ENCODE peak calls at places on chromosomes 3 and 15, in seven cellular contexts. Q is endothelial cell; E is heart left ventricle; G is activated CD8-positive, alpha-beta T cell treated with anti-CD3 and anti-CD28 coated beads for 36 hours; W is AG04450; B is nephron progenitor cell; S is lower lobe of right lung. R is an unnamed sample.

GRCh38 chr15:32030795-32031194 is 480 bp downstream of the CHRNA7 start:
- DNase-seq in Q (no peak), E (no peak), G (no peak), W (no peak), B (peak; percentile 36), S (no peak), R (no peak)

GRCh38 chr3:193813506-193813850 is 220.5 kb downstream of the OPA1 start:
- DNase-seq in Q (no peak), E (no peak), G (no peak), W (no peak), B (no peak), S (no peak), R (no peak)

GRCh38 chr15:40825661-40826088 is 2.8 kb downstream of the PPP1R14D start:
- DNase-seq in Q (no peak), E (no peak), G (no peak), W (peak; percentile 52), B (no peak), S (no peak), R (no peak)

GRCh38 chr15:64430000-64430735 is 30.2 kb upstream of the ZNF609 start:
- DNase-seq in Q (no peak), E (peak; percentile 22), G (peak; percentile 51), W (peak; percentile 91), B (no peak), S (no peak), R (peak; percentile 95)

GRCh38 chr3:13189639-13190375 is 116.6 kb upstream of the IQSEC1 start:
- DNase-seq in Q (peak; percentile 45), E (no peak), G (peak; percentile 56), W (no peak), B (peak; percentile 43), S (no peak), R (peak; percentile 6)

GRCh38 chr3:120795017-120795648 is 52.6 kb downstream of the GTF2E1 start:
- DNase-seq in Q (peak; percentile 82), E (peak; percentile 64), G (peak; percentile 94), W (peak; percentile 42), B (peak; percentile 88), S (peak; percentile 83), R (peak; percentile 90)

GRCh38 chr3:129195731-129196256 is 12.1 kb upstream of the CNBP start:
- DNase-seq in Q (no peak), E (peak; percentile 63), G (no peak), W (peak; percentile 81), B (no peak), S (no peak), R (peak; percentile 96)

GRCh38 chr15:88529021-88529630 is 17.4 kb downstream of the DET1 start:
- DNase-seq in Q (no peak), E (no peak), G (no peak), W (no peak), B (no peak), S (no peak), R (peak; percentile 79)

GRCh38 chr3:185460719-185461350 is 38.0 kb downstream of the TMEM41A start:
- DNase-seq in Q (no peak), E (no peak), G (no peak), W (no peak), B (no peak), S (no peak), R (peak; percentile 47)

GRCh38 chr3:193803288-193803687 is 210.3 kb downstream of the OPA1 start:
- DNase-seq in Q (no peak), E (no peak), G (no peak), W (no peak), B (no peak), S (no peak), R (no peak)

GRCh38 chr15:41286665-41287333 is 45.6 kb downstream of the OIP5 start:
- DNase-seq in Q (no peak), E (no peak), G (no peak), W (no peak), B (no peak), S (no peak), R (peak; percentile 74)

GRCh38 chr3:78414261-78414660 is 1353.5 kb downstream of the ROBO1 start:
- DNase-seq in Q (no peak), E (no peak), G (no peak), W (no peak), B (no peak), S (no peak), R (no peak)

GRCh38 chr15:40984963-40985362 is 31.7 kb downstream of the CHAC1 start:
- DNase-seq in Q (no peak), E (no peak), G (no peak), W (peak; percentile 81), B (no peak), S (no peak), R (peak; percentile 88)

GRCh38 chr15:51483985-51484384 is 138.6 kb downstream of the DMXL2 start:
- DNase-seq in Q (no peak), E (no peak), G (no peak), W (no peak), B (no peak), S (no peak), R (no peak)

GRCh38 chr3:54772707-54773106 is 155.2 kb downstream of the LRTM1 start:
- DNase-seq in Q (no peak), E (no peak), G (no peak), W (no peak), B (no peak), S (no peak), R (no peak)

GRCh38 chr3:112647122-112647521 is 6.2 kb upstream of the CCDC80 start:
- DNase-seq in Q (no peak), E (no peak), G (no peak), W (peak; percentile 61), B (no peak), S (no peak), R (peak; percentile 85)

GRCh38 chr3:12287727-12288465 is 974 bp upstream of the PPARG start:
- DNase-seq in Q (peak; percentile 54), E (peak; percentile 66), G (peak; percentile 12), W (no peak), B (peak; percentile 67), S (peak; percentile 70), R (no peak)

GRCh38 chr3:176523114-176523513 is 674.2 kb downstream of the TBL1XR1 start:
- DNase-seq in Q (no peak), E (no peak), G (no peak), W (no peak), B (no peak), S (no peak), R (no peak)

GRCh38 chr3:134029256-134029733 is 430 bp downstream of the SLCO2A1 start:
- DNase-seq in Q (no peak), E (no peak), G (peak; percentile 10), W (no peak), B (no peak), S (no peak), R (no peak)

GRCh38 chr3:42720126-42720525 is 17.5 kb upstream of the HHATL start:
- DNase-seq in Q (no peak), E (no peak), G (no peak), W (no peak), B (no peak), S (no peak), R (no peak)

GRCh38 chr15:42691308-42691707 is 45.6 kb downstream of the CDAN1 start:
- DNase-seq in Q (no peak), E (no peak), G (peak; percentile 51), W (no peak), B (no peak), S (no peak), R (no peak)

DNA sequence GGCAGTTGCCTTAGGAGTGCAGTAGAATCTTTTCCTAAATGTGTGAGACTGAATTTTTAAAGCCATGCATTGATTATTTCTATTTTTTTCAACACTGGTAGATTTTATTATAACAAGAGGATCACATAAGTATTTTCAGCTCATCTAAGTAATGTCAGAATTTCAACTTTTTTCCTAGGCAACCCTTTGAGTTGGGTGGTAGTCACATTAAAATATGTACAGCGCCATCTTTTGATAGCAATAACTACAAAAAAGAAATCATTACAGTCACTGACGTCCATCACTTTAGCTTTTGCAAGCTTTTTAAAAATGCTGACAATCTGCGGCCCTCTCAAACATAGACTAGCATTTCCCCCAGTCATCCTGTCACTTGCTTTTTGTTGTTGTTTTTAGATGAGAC is 384.2 kb upstream of the KCNMB2 start:
- DNase-seq in Q (no peak), E (no peak), G (no peak), W (no peak), B (no peak), S (no peak), R (no peak)
- TF ChIP-seq CTCF in Q (no peak), E (no peak), G (no peak), W (no peak), B (no peak), S (no peak), R (no peak)

DNA sequence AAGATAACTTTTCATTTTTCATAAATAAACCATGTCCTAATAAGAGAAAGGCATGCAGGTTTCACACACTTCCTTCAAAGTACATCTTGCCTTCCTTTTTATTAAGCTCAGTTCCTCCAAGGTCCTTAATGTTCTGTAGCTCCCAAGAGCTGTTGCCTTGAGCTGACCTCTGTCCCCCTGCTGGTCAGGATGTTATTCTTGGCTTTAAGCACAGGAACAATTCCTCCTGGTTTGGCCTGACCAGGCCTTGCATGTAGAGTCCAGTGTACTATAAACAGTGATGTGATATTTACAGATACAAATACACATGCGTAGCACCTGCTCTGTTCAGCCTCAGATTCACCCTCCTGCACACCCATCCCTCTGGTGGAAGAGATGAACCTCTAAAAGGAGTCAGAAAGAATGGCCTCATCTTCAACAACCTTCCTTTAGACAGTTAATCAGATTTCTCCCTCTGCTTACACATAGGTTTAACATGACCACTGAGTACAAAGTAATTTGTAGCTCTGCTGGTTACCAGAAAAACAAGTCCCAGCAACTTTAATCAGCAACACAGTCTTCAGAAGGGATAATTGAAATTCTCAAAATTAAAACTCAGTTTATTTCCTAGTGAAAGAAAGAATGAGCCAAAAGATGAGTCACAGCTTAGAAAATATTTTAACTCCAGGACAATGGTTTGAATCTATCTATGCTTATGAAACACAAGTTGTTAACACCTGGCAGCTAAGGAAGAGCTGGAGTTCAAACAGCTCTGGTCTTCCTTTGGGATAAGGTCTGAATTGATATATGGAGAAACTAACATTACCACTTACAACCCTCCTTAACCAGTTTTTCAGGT is 46.5 kb downstream of the PTPN9 start:
- DNase-seq in Q (peak; percentile 57), E (peak; percentile 77), G (no peak), W (peak; percentile 70), B (peak; percentile 39), S (no peak), R (peak; percentile 92)
- TF ChIP-seq CTCF in Q (peak; percentile 71), E (peak; percentile 51), G (no peak), W (peak; percentile 38), B (peak; percentile 43), S (peak; percentile 52), R (peak; percentile 45)

GRCh38 chr3:5305681-5305983 is 118.1 kb downstream of the EDEM1 start:
- DNase-seq in Q (no peak), E (no peak), G (no peak), W (no peak), B (no peak), S (no peak), R (no peak)
- TF ChIP-seq CTCF in Q (no peak), E (no peak), G (peak; percentile 8), W (no peak), B (no peak), S (no peak), R (no peak)

GRCh38 chr15:80586141-80586540 is 109.0 kb upstream of the ABHD17C start:
- DNase-seq in Q (no peak), E (no peak), G (no peak), W (no peak), B (no peak), S (no peak), R (no peak)

GRCh38 chr15:80587007-80587406 is 108.1 kb upstream of the ABHD17C start:
- DNase-seq in Q (no peak), E (no peak), G (no peak), W (no peak), B (no peak), S (no peak), R (no peak)

GRCh38 chr15:80584973-80585372 is 110.1 kb upstream of the ABHD17C start:
- DNase-seq in Q (no peak), E (no peak), G (no peak), W (no peak), B (no peak), S (no peak), R (no peak)

GRCh38 chr15:80584561-80584964 is 110.5 kb upstream of the ABHD17C start:
- DNase-seq in Q (no peak), E (no peak), G (no peak), W (no peak), B (no peak), S (no peak), R (no peak)

GRCh38 chr15:80585544-80586018 is 109.5 kb upstream of the ABHD17C start:
- DNase-seq in Q (no peak), E (no peak), G (peak; percentile 20), W (no peak), B (no peak), S (no peak), R (no peak)
- TF ChIP-seq CTCF in Q (no peak), E (no peak), G (no peak), W (no peak), B (no peak), S (no peak), R (no peak)

R was measured in fibroblast of mammary gland.